ENCODE peak calls at places on chromosomes 1 and 21, in six cellular contexts. T, Y, E, S, N and L are unnamed samples.

GRCh38 chr1:234369033-234369430 is 4.2 kb upstream of the COA6 start:
- DNase-seq in N (no peak), E (no peak), S (no peak), T (no peak), Y (no peak), L (no peak)

GRCh38 chr1:176541663-176542062 is 78.7 kb downstream of the PAPPA2 start:
- DNase-seq in Y (no peak), S (no peak), N (no peak), E (no peak), T (no peak), L (no peak)

GRCh38 chr1:41734201-41734915 is 184.4 kb downstream of the HIVEP3 start:
- DNase-seq in T (no peak), N (no peak), S (no peak), Y (no peak), E (no peak), L (no peak)

GRCh38 chr1:168414914-168415313 is 128.9 kb downstream of the XCL2 start:
- DNase-seq in E (no peak), N (no peak), Y (no peak), S (no peak), T (no peak), L (no peak)

GRCh38 chr1:66575739-66576138 is 41.8 kb downstream of the SGIP1 start:
- DNase-seq in E (no peak), S (no peak), Y (no peak), T (no peak), N (no peak), L (no peak)

GRCh38 chr1:71364236-71364635 is 283.4 kb upstream of the ZRANB2 start:
- DNase-seq in S (no peak), E (no peak), N (no peak), Y (no peak), T (no peak), L (no peak)

GRCh38 chr1:33824321-33824720 is 39.6 kb upstream of the HMGB4 start:
- DNase-seq in T (no peak), S (no peak), N (no peak), Y (no peak), E (no peak), L (no peak)

GRCh38 chr1:100528861-100529260 is 9.1 kb upstream of the GPR88 start:
- DNase-seq in E (no peak), N (no peak), S (no peak), Y (no peak), T (peak), L (no peak)

GRCh38 chr1:26996024-26996423 is 2.5 kb downstream of the TRNP1 start:
- DNase-seq in E (no peak), Y (no peak), T (no peak), N (no peak), S (no peak), L (no peak)

GRCh38 chr1:91697322-91698260 is 188.4 kb downstream of the TGFBR3 start:
- DNase-seq in S (peak), N (no peak), T (no peak), Y (no peak), E (no peak), L (no peak)

GRCh38 chr1:155504207-155504606 is 58.4 kb downstream of the ASH1L start:
- DNase-seq in E (no peak), T (peak), Y (no peak), S (peak), N (no peak), L (no peak)

GRCh38 chr21:33761104-33762036 is 119.1 kb downstream of the ITSN1 start:
- DNase-seq in T (peak), S (peak), N (no peak), Y (no peak), E (no peak), L (no peak)

GRCh38 chr1:233289676-233290075 is 5.8 kb downstream of the PCNX2 start:
- DNase-seq in T (no peak), N (no peak), S (no peak), E (no peak), Y (no peak), L (peak)